ENCODE peak calls at places on chromosome 20, in six cellular contexts. One of them, this sample, is unnamed.

GRCh38 chr20:47231382-47232042 is 125.0 kb downstream of the ZMYND8 start:
- DNase-seq in activated CD4-positive, alpha-beta memory T cell treated with anti-CD3 and anti-CD28 coated beads, Interleukin-2, amount 10 ng/mL, durations not matched to agents 7 days and 5 days: no peak
- DNase-seq in hypothalamus: no peak
- DNase-seq in posterior vena cava: no peak
- DNase-seq in Panc1: no peak
- DNase-seq in germinal center: no peak
- DNase-seq in this sample: no peak

GRCh38 chr20:61980647-61981583 is 84.8 kb downstream of the TAF4 start:
- DNase-seq in posterior vena cava: no peak
- DNase-seq in Panc1: peak; percentile 20
- DNase-seq in germinal center: no peak
- DNase-seq in hypothalamus: no peak
- DNase-seq in activated CD4-positive, alpha-beta memory T cell treated with anti-CD3 and anti-CD28 coated beads, Interleukin-2, amount 10 ng/mL, durations not matched to agents 7 days and 5 days: no peak
- DNase-seq in this sample: no peak

GRCh38 chr20:46545077-46545826 is 5.2 kb downstream of the OCSTAMP start:
- DNase-seq in germinal center: no peak
- DNase-seq in activated CD4-positive, alpha-beta memory T cell treated with anti-CD3 and anti-CD28 coated beads, Interleukin-2, amount 10 ng/mL, durations not matched to agents 7 days and 5 days: peak; percentile 77
- DNase-seq in posterior vena cava: no peak
- DNase-seq in Panc1: no peak
- DNase-seq in hypothalamus: no peak
- DNase-seq in this sample: no peak

GRCh38 chr20:59788811-59789210 is 144.6 kb downstream of the SYCP2 start:
- DNase-seq in germinal center: no peak
- DNase-seq in posterior vena cava: no peak
- DNase-seq in hypothalamus: no peak
- DNase-seq in activated CD4-positive, alpha-beta memory T cell treated with anti-CD3 and anti-CD28 coated beads, Interleukin-2, amount 10 ng/mL, durations not matched to agents 7 days and 5 days: no peak
- DNase-seq in Panc1: no peak
- DNase-seq in this sample: no peak

GRCh38 chr20:22074635-22075034 is 369.2 kb downstream of the PAX1 start:
- DNase-seq in hypothalamus: no peak
- DNase-seq in posterior vena cava: no peak
- DNase-seq in activated CD4-positive, alpha-beta memory T cell treated with anti-CD3 and anti-CD28 coated beads, Interleukin-2, amount 10 ng/mL, durations not matched to agents 7 days and 5 days: no peak
- DNase-seq in Panc1: no peak
- DNase-seq in germinal center: no peak
- DNase-seq in this sample: no peak

GRCh38 chr20:40728470-40728869 is 39.4 kb upstream of the MAFB start:
- DNase-seq in activated CD4-positive, alpha-beta memory T cell treated with anti-CD3 and anti-CD28 coated beads, Interleukin-2, amount 10 ng/mL, durations not matched to agents 7 days and 5 days: no peak
- DNase-seq in Panc1: no peak
- DNase-seq in posterior vena cava: no peak
- DNase-seq in hypothalamus: no peak
- DNase-seq in germinal center: no peak
- DNase-seq in this sample: no peak

GRCh38 chr20:63168861-63169260 is 47.1 kb downstream of the YTHDF1 start:
- DNase-seq in hypothalamus: no peak
- DNase-seq in germinal center: no peak
- DNase-seq in posterior vena cava: no peak
- DNase-seq in Panc1: no peak
- DNase-seq in activated CD4-positive, alpha-beta memory T cell treated with anti-CD3 and anti-CD28 coated beads, Interleukin-2, amount 10 ng/mL, durations not matched to agents 7 days and 5 days: no peak
- DNase-seq in this sample: no peak

GRCh38 chr20:3276400-3277015 is 37.5 kb upstream of the SLC4A11 start:
- DNase-seq in Panc1: peak; percentile 8
- DNase-seq in germinal center: no peak
- DNase-seq in activated CD4-positive, alpha-beta memory T cell treated with anti-CD3 and anti-CD28 coated beads, Interleukin-2, amount 10 ng/mL, durations not matched to agents 7 days and 5 days: no peak
- DNase-seq in posterior vena cava: no peak
- DNase-seq in hypothalamus: no peak
- DNase-seq in this sample: peak; percentile 35

This sample was measured in Caki2.